ENCODE peak calls at places on chromosomes 2 and 18, in seven cellular contexts. I, A, O, Z, W, J and G are unnamed samples. For H3K4me1 and H3K27me3, the result is how much of the 10 kb centered on the place peaks cover.

GRCh38 chr2:145431181-145431951 is 911.4 kb upstream of the ZEB2 start:
- DNase-seq in I (no peak), A (no peak), O (no peak), Z (no peak), W (no peak), J (peak), G (no peak)

GRCh38 chr18:8742382-8743361 is 37.3 kb downstream of the MTCL1 start:
- DNase-seq in I (no peak), A (no peak), O (no peak), Z (peak), W (no peak), J (no peak), G (no peak)

GRCh38 chr2:9380702-9381628 is 42.4 kb downstream of the ITGB1BP1 start:
- DNase-seq in I (peak), A (no peak), O (no peak), Z (no peak), W (peak), J (peak), G (peak)

GRCh38 chr2:9274701-9275343 is 68.2 kb downstream of the ASAP2 start:
- DNase-seq in I (no peak), A (no peak), O (no peak), Z (no peak), W (no peak), J (no peak), G (no peak)

GRCh38 chr18:43180814-43181213 is 65.3 kb upstream of the RIT2 start:
- DNase-seq in I (no peak), A (no peak), O (no peak), Z (no peak), W (no peak), J (no peak), G (no peak)

GRCh38 chr2:229344151-229344551 is 73.1 kb upstream of the PID1 start:
- DNase-seq in I (no peak), A (no peak), O (no peak), Z (no peak), W (no peak), J (no peak), G (no peak)

GRCh38 chr2:1717129-1717528 is 27.2 kb downstream of the PXDN start:
- DNase-seq in I (no peak), A (no peak), O (no peak), Z (no peak), W (peak), J (peak), G (no peak)

GRCh38 chr2:17864676-17865075 is 13.8 kb upstream of the KCNS3 start:
- DNase-seq in I (no peak), A (no peak), O (no peak), Z (no peak), W (no peak), J (no peak), G (no peak)

GRCh38 chr2:1642066-1642861 is 102.1 kb downstream of the PXDN start:
- DNase-seq in I (no peak), A (no peak), O (no peak), Z (no peak), W (no peak), J (no peak), G (no peak)

GRCh38 chr18:32289480-32290075 is 99.7 kb downstream of the MEP1B start:
- DNase-seq in I (no peak), A (peak), O (no peak), Z (peak), W (no peak), J (peak), G (no peak)

GRCh38 chr18:9526458-9526857 is 51.1 kb downstream of the RALBP1 start:
- DNase-seq in I (no peak), A (no peak), O (no peak), Z (no peak), W (no peak), J (no peak), G (no peak)

GRCh38 chr2:15748736-15749323 is 157.2 kb downstream of the DDX1 start:
- DNase-seq in I (no peak), A (no peak), O (no peak), Z (no peak), W (no peak), J (peak), G (no peak)

GRCh38 chr2:39487398-39488250 is 50.5 kb upstream of the MAP4K3 start:
- DNase-seq in I (no peak), A (no peak), O (no peak), Z (no peak), W (no peak), J (no peak), G (no peak)

GRCh38 chr2:36672199-36672598 is 24.3 kb upstream of the VIT start:
- DNase-seq in I (no peak), A (no peak), O (no peak), Z (no peak), W (no peak), J (no peak), G (no peak)

GRCh38 chr2:101699939-101700442 is 2.5 kb downstream of the MAP4K4 start:
- DNase-seq in I (no peak), A (no peak), O (no peak), Z (no peak), W (no peak), J (no peak), G (no peak)

GRCh38 chr2:200308421-200309295 is 2.2 kb downstream of the SPATS2L start:
- DNase-seq in I (no peak), A (no peak), O (no peak), Z (no peak), W (no peak), J (no peak), G (no peak)

GRCh38 chr2:137202310-137202709 is 437.0 kb downstream of the THSD7B start:
- DNase-seq in I (no peak), A (no peak), O (no peak), Z (no peak), W (no peak), J (no peak), G (no peak)

GRCh38 chr18:34522627-34523026 is 187.5 kb upstream of the DTNA start:
- DNase-seq in I (no peak), A (no peak), O (no peak), Z (no peak), W (peak), J (peak), G (no peak)

GRCh38 chr2:200575957-200576356 is 9.9 kb upstream of the AOX1 start:
- DNase-seq in I (no peak), A (no peak), O (no peak), Z (no peak), W (no peak), J (no peak), G (no peak)

GRCh38 chr18:77547757-77548156 is 298.1 kb downstream of the GALR1 start:
- DNase-seq in I (no peak), A (no peak), O (peak), Z (no peak), W (peak), J (peak), G (peak)

GRCh38 chr2:65369980-65370379 is 62.4 kb downstream of the SPRED2 start:
- DNase-seq in I (no peak), A (no peak), O (no peak), Z (no peak), W (no peak), J (no peak), G (no peak)

GRCh38 chr2:58739033-58739432 is 497.9 kb upstream of the FANCL start:
- DNase-seq in I (no peak), A (no peak), O (no peak), Z (no peak), W (no peak), J (peak), G (no peak)

GRCh38 chr18:26977791-26978190 is 112.3 kb upstream of the AQP4 start:
- DNase-seq in I (no peak), A (no peak), O (no peak), Z (no peak), W (no peak), J (no peak), G (no peak)

GRCh38 chr18:22552899-22553460 is 135.3 kb upstream of the CTAGE1 start:
- DNase-seq in I (no peak), A (no peak), O (no peak), Z (no peak), W (no peak), J (no peak), G (no peak)

GRCh38 chr2:106160786-106161261 is 33.3 kb downstream of the UXS1 start:
- DNase-seq in I (no peak), A (no peak), O (no peak), Z (peak), W (no peak), J (no peak), G (no peak)

GRCh38 chr2:134146620-134147019 is 107.3 kb upstream of the MGAT5 start:
- DNase-seq in I (no peak), A (no peak), O (no peak), Z (no peak), W (no peak), J (no peak), G (no peak)

GRCh38 chr2:15868704-15869103 is 71.6 kb upstream of the MYCN start:
- DNase-seq in I (no peak), A (no peak), O (no peak), Z (no peak), W (no peak), J (no peak), G (no peak)

GRCh38 chr2:222977121-222977520 is 74.9 kb upstream of the KCNE4 start:
- DNase-seq in I (no peak), A (no peak), O (no peak), Z (no peak), W (no peak), J (no peak), G (no peak)

GRCh38 chr2:9178905-9179571 is 27.6 kb upstream of the ASAP2 start:
- DNase-seq in I (peak), A (peak), O (peak), Z (no peak), W (peak), J (peak), G (peak)

GRCh38 chr2:25473758-25474335 is 132.1 kb upstream of the DNMT3A start:
- DNase-seq in I (no peak), A (peak), O (no peak), Z (no peak), W (peak), J (peak), G (no peak)

GRCh38 chr2:8685697-8686358 is 4.0 kb downstream of the ID2 start:
- DNase-seq in I (no peak), A (peak), O (peak), Z (peak), W (peak), J (peak), G (peak)

GRCh38 chr2:68236080-68236734 is 16.1 kb downstream of the PPP3R1 start:
- DNase-seq in I (no peak), A (no peak), O (no peak), Z (no peak), W (no peak), J (no peak), G (no peak)

GRCh38 chr2:41992700-41993070 is 55.1 kb upstream of the PKDCC start:
- DNase-seq in I (no peak), A (no peak), O (no peak), Z (no peak), W (no peak), J (no peak), G (no peak)

GRCh38 chr2:62180960-62181359 is 15.0 kb upstream of the B3GNT2 start:
- DNase-seq in I (no peak), A (no peak), O (no peak), Z (no peak), W (no peak), J (no peak), G (no peak)
- H3K4me1 ChIP-seq in I (under half), A (under half), O (under half), Z (under half), W (under half), J (under half), G (under half)

GRCh38 chr2:19357383-19358241 is 811 bp downstream of the OSR1 start:
- DNase-seq in I (no peak), A (peak), O (peak), Z (no peak), W (no peak), J (no peak), G (no peak)

GRCh38 chr2:19354417-19355022 is 3.9 kb downstream of the OSR1 start:
- DNase-seq in I (no peak), A (no peak), O (no peak), Z (no peak), W (no peak), J (no peak), G (no peak)

GRCh38 chr2:19356545-19357382 is 1.7 kb downstream of the OSR1 start:
- DNase-seq in I (no peak), A (no peak), O (no peak), Z (no peak), W (no peak), J (no peak), G (no peak)

GRCh38 chr2:19355416-19355821 is 3.0 kb downstream of the OSR1 start:
- DNase-seq in I (no peak), A (no peak), O (no peak), Z (no peak), W (no peak), J (no peak), G (no peak)

DNA sequence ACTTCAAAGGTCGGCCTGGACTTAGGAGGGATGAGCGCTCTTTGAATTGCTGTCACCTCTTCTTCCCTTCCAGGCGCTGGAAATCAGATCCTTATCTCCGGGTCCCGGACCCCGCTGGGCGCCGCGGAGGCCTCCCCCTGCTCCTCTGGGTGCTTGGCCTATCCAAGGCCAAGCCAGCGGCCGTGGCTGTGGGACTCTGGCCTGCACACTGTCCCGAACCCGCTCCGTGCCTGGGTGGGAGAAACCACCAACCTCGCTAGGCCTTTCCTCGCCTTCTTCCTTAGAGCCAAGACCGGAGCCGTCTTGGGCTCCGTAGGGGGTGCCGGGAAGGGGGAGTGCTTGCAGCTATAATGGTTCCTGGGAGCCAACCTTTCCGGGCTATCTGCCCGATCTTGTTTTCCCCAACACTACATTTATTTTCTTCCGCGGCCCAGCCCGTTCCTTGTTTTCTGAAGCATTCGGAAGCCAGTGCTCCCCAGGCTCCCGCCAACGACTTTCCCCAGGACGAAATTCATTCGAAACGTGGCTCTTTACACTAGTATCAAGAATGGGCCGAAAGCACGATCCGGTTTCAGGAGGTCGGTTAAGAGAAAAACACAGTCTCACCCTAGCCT is 2.4 kb downstream of the OSR1 start:
- DNase-seq in I (no peak), A (peak), O (no peak), Z (no peak), W (no peak), J (no peak), G (no peak)
- H3K27me3 ChIP-seq in I (under half), A (under half), O (half or more), Z (half or more), W (half or more), J (under half), G (under half)

GRCh38 chr2:28588231-28588725 is 92.4 kb downstream of the PLB1 start:
- DNase-seq in I (no peak), A (no peak), O (no peak), Z (no peak), W (no peak), J (peak), G (no peak)

GRCh38 chr2:28591711-28592365 is 96.0 kb downstream of the PLB1 start:
- DNase-seq in I (no peak), A (no peak), O (no peak), Z (no peak), W (no peak), J (no peak), G (peak)

GRCh38 chr2:28587526-28588230 is 91.8 kb downstream of the PLB1 start:
- DNase-seq in I (no peak), A (no peak), O (no peak), Z (no peak), W (no peak), J (peak), G (peak)

GRCh38 chr2:28590496-28591301 is 94.8 kb downstream of the PLB1 start:
- DNase-seq in I (no peak), A (no peak), O (no peak), Z (no peak), W (no peak), J (no peak), G (no peak)

DNA sequence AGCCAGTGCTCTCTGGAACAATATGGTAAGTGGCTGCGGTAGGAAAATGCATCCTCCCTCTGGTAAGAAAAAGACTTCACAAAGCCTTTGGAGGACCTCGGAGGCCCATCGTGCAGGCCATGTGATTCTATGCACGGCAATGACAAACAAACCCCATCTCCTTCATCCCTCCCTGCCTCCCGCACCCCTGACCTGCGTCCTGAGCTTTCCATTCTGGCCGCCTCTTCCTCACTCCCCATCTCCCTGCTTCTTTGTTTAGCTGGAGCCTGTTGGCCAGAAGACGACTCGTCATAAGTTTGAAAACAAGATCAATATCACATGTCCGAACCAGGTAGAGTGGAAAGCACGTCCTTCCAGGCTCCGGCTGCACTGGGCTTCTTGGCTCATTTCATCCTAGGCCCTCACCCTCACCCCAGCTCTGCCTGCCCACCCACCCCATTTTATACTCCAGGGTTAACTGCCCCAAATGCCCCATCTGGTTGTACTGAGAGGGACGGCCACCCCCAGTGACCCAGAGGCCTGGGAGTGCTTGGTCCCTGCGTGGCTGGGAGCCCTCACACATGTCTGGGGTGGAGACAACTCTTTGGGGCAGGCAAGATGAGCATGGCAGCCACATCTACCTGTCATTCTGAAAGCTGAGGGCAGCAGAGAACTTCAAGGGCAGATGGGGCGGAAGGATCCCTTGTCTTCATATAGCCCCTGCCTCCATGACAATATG is 94.0 kb downstream of the PLB1 start:
- DNase-seq in I (no peak), A (no peak), O (no peak), Z (no peak), W (no peak), J (no peak), G (no peak)
- H3K4me3 ChIP-seq in I (no peak), A (no peak), O (no peak), Z (no peak), W (no peak), J (no peak), G (no peak)

DNA sequence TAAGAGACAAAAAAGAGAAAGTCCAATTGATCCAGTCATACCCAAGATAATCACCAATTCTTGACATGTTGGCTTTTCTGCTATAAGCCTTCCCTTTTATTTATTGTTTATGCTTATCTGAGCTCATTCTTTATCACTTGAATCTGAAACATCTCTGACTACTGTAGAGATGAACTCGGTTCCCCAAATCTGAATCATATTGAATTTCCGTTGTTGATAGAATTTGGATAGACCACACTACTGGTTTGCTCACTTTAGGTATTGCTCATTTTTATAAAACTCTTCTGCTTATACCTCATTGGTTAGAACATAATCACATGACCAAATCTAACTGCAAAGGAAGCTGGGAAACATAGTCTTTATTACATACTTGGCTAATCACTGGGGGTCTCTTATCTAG is 236.9 kb downstream of the TRIB2 start:
- DNase-seq in I (no peak), A (no peak), O (no peak), Z (no peak), W (no peak), J (no peak), G (no peak)
- H3K4me1 ChIP-seq in I (under half), A (under half), O (under half), Z (under half), W (under half), J (under half), G (under half)